ENCODE peak calls at places on chromosomes 4 and X, in seven cellular contexts. Q is astrocyte; B is esophagus squamous epithelium; C is suprapubic skin; P is naive thymus-derived CD4-positive, alpha-beta T cell; D is upper lobe of right lung; U is left ventricle myocardium inferior. H is an unnamed sample. For H3K4me1, the result is how much of the 10 kb centered on the place peaks cover.

GRCh38 chr4:122524176-122524575 is 67.7 kb upstream of the IL2 start:
- DNase-seq in Q (no peak), B (no peak), C (no peak), P (no peak), D (no peak), U (no peak), H (no peak)

GRCh38 chr4:102625232-102625930 is 124.2 kb downstream of the NFKB1 start:
- DNase-seq in Q (no peak), B (no peak), C (no peak), P (peak), D (no peak), U (peak), H (no peak)

GRCh38 chr4:30836231-30836630 is 116.1 kb downstream of the PCDH7 start:
- DNase-seq in Q (peak), B (no peak), C (no peak), P (no peak), D (no peak), U (no peak), H (no peak)

GRCh38 chr4:150348079-150348478 is 233.9 kb upstream of the MAB21L2 start:
- DNase-seq in Q (peak), B (no peak), C (no peak), P (no peak), D (no peak), U (no peak), H (no peak)

GRCh38 chr4:103075894-103076776 is at the start of gene SLC9B2:
- DNase-seq in Q (peak), B (no peak), C (peak), P (peak), D (peak), U (peak), H (peak)

GRCh38 chr4:3449574-3450534 is 8.1 kb downstream of the HGFAC start:
- DNase-seq in Q (no peak), B (no peak), C (no peak), P (no peak), D (no peak), U (peak), H (no peak)

GRCh38 chrX:63922221-63922620 is 137.2 kb upstream of the ARHGEF9 start:
- DNase-seq in Q (no peak), B (no peak), C (no peak), P (no peak), D (no peak), U (no peak), H (no peak)

GRCh38 chr4:41532880-41533279 is 5.1 kb upstream of the LIMCH1 start:
- DNase-seq in Q (no peak), B (no peak), C (no peak), P (no peak), D (no peak), U (no peak), H (no peak)

GRCh38 chr4:6019316-6020263 is 1.4 kb upstream of the C4orf50 start:
- DNase-seq in Q (peak), B (no peak), C (no peak), P (no peak), D (no peak), U (no peak), H (no peak)

GRCh38 chrX:131199086-131199485 is 90.0 kb downstream of the IGSF1 start:
- DNase-seq in Q (no peak), B (no peak), C (no peak), P (no peak), D (no peak), U (no peak), H (no peak)

GRCh38 chr4:143270266-143270838 is 66.3 kb upstream of the GAB1 start:
- DNase-seq in Q (no peak), B (no peak), C (no peak), P (no peak), D (no peak), U (no peak), H (no peak)

GRCh38 chr4:98745372-98745771 is 87.0 kb upstream of the TSPAN5 start:
- DNase-seq in Q (no peak), B (no peak), C (no peak), P (no peak), D (no peak), U (no peak), H (no peak)

GRCh38 chrX:124086411-124086810 is 124.9 kb downstream of the STAG2 start:
- DNase-seq in Q (no peak), B (no peak), C (no peak), P (no peak), D (no peak), U (no peak), H (no peak)

GRCh38 chr4:134533068-134533467 is 331.5 kb upstream of the PABPC4L start:
- DNase-seq in Q (no peak), B (no peak), C (no peak), P (no peak), D (no peak), U (no peak), H (no peak)

GRCh38 chr4:64781737-64782326 is 372.6 kb upstream of the TECRL start:
- DNase-seq in Q (no peak), B (no peak), C (no peak), P (no peak), D (no peak), U (no peak), H (no peak)

GRCh38 chr4:42302348-42302747 is 94.9 kb upstream of the SHISA3 start:
- DNase-seq in Q (no peak), B (no peak), C (no peak), P (no peak), D (no peak), U (no peak), H (no peak)

GRCh38 chr4:90027565-90027964 is 99.6 kb upstream of the CCSER1 start:
- DNase-seq in Q (no peak), B (no peak), C (no peak), P (no peak), D (no peak), U (no peak), H (no peak)

GRCh38 chr4:148445903-148446261 is 3.7 kb upstream of the NR3C2 start:
- DNase-seq in Q (no peak), B (no peak), C (no peak), P (no peak), D (no peak), U (no peak), H (no peak)

GRCh38 chr4:120816385-120816784 is 106.1 kb downstream of the PRDM5 start:
- DNase-seq in Q (no peak), B (no peak), C (no peak), P (no peak), D (no peak), U (no peak), H (no peak)
- H3K4me1 ChIP-seq in Q (under half), B (under half), C (under half), P (under half), D (under half), U (under half), H (under half)

GRCh38 chr4:81723927-81724587 is 252.3 kb upstream of the RASGEF1B start:
- DNase-seq in Q (no peak), B (no peak), C (no peak), P (no peak), D (no peak), U (no peak), H (no peak)
- H3K4me1 ChIP-seq in Q (under half), B (under half), C (under half), P (under half), D (under half), U (under half), H (under half)

GRCh38 chr4:7960790-7961655 is 21.4 kb upstream of the AFAP1 start:
- DNase-seq in Q (peak), B (no peak), C (no peak), P (no peak), D (no peak), U (no peak), H (peak)

GRCh38 chr4:7964459-7964858 is 24.8 kb upstream of the AFAP1 start:
- DNase-seq in Q (no peak), B (no peak), C (no peak), P (no peak), D (no peak), U (no peak), H (no peak)

GRCh38 chr4:7962609-7963508 is 23.2 kb upstream of the AFAP1 start:
- DNase-seq in Q (no peak), B (no peak), C (no peak), P (no peak), D (no peak), U (no peak), H (no peak)

GRCh38 chr4:7964890-7965662 is 25.4 kb upstream of the AFAP1 start:
- DNase-seq in Q (peak), B (no peak), C (no peak), P (no peak), D (no peak), U (peak), H (peak)

DNA sequence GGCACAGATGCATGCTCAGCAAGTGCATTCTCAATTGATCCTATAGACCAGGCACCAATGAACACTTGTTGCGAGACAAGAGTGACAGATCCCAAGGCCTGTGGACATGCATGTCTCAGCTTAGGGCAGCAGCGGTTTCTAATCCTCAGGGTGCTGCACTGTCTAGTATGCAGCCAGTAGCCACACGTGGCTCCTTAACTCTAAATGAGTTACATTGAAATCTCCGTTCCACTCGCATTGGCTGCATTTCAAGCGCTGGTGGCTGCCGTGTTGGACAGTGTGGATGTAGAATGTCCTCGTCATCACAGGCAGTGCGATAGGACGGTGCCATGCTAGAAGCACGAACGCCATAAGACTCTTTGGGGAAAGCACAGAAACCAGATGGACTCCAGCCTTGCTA is 24.0 kb upstream of the AFAP1 start:
- DNase-seq in Q (no peak), B (no peak), C (no peak), P (no peak), D (no peak), U (no peak), H (no peak)
- H3K4me1 ChIP-seq in Q (under half), B (under half), C (under half), P (under half), D (under half), U (under half), H (under half)

DNA sequence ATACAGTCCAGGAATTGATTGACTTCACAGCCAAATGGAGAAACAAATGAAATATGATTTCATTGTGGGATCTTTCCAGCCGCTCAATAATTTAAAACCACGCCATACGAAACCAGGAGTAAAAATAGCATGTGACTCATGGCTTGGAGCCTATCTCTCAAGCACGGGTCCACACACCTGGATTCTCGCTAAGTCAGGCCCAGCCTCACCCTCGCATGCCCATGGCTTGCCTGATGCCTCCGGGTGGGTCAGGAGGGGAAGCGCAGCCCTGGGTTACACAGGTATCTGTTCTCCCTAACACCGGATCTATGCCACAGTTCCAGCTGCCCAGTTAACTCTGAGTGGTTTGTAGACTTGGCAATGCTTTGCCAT is 5.6 kb upstream of the ABLIM2 start:
- DNase-seq in Q (no peak), B (no peak), C (no peak), P (no peak), D (no peak), U (no peak), H (no peak)
- H3K4me1 ChIP-seq in Q (under half), B (under half), C (under half), P (under half), D (under half), U (under half), H (under half)

GRCh38 chr4:38980903-38981676 is 51.1 kb downstream of the TMEM156 start:
- DNase-seq in Q (peak), B (no peak), C (no peak), P (no peak), D (no peak), U (no peak), H (no peak)
- H3K4me1 ChIP-seq in Q (under half), B (under half), C (under half), P (under half), D (under half), U (under half), H (under half)

GRCh38 chr4:142091691-142092182 is 455.4 kb downstream of the IL15 start:
- DNase-seq in Q (peak), B (no peak), C (no peak), P (no peak), D (no peak), U (no peak), H (no peak)
- H3K4me1 ChIP-seq in Q (under half), B (under half), C (under half), P (under half), D (under half), U (under half), H (under half)

GRCh38 chr4:99947190-99947578 is 766 bp upstream of the DNAJB14 start:
- DNase-seq in Q (no peak), B (no peak), C (no peak), P (no peak), D (no peak), U (no peak), H (no peak)
- H3K4me1 ChIP-seq in Q (under half), B (under half), C (under half), P (under half), D (under half), U (half or more), H (under half)

GRCh38 chr4:100754741-100755140 is 236.9 kb upstream of the EMCN start:
- DNase-seq in Q (no peak), B (no peak), C (no peak), P (no peak), D (no peak), U (no peak), H (no peak)
- H3K4me1 ChIP-seq in Q (under half), B (under half), C (under half), P (under half), D (under half), U (under half), H (under half)